ENCODE peak calls at places on chromosomes 4 and X, in ten cellular contexts. M, U, W, D, J, Z, V, Y, H and T are unnamed samples. For H3K36me3 and H3K4me1, the result is how much of the 10 kb centered on the place peaks cover.

GRCh38 chr4:60884545-60884944 is 315.6 kb upstream of the ADGRL3 start:
- DNase-seq in V (no peak), Y (no peak), H (no peak), D (no peak), W (no peak), U (no peak), M (no peak), Z (no peak), J (no peak), T (no peak)

GRCh38 chrX:10350991-10351390 is 194.2 kb downstream of the CLCN4 start:
- DNase-seq in H (no peak), Y (peak), V (no peak), W (no peak), J (no peak), Z (no peak), D (no peak), M (no peak), U (no peak), T (no peak)

GRCh38 chr4:68581382-68582338 is 5.5 kb upstream of the UGT2B17 start:
- DNase-seq in U (no peak), V (no peak), H (no peak), Y (no peak), M (no peak), Z (no peak), J (no peak), D (no peak), W (no peak), T (no peak)

GRCh38 chr4:89324671-89325070 is 17.1 kb upstream of the GPRIN3 start:
- DNase-seq in W (no peak), V (no peak), D (no peak), Z (no peak), H (no peak), M (no peak), J (no peak), Y (peak), U (no peak), T (no peak)

GRCh38 chr4:7936963-7937362 is 2.7 kb downstream of the AFAP1 start:
- DNase-seq in D (no peak), W (no peak), Y (peak), J (no peak), Z (no peak), M (no peak), V (no peak), H (no peak), U (no peak), T (no peak)

GRCh38 chr4:113394108-113394729 is 344.8 kb downstream of the ANK2 start:
- DNase-seq in H (no peak), U (no peak), W (no peak), V (no peak), J (no peak), Y (no peak), D (no peak), M (no peak), Z (no peak), T (no peak)

GRCh38 chr4:24973471-24974251 is 57.1 kb downstream of the LGI2 start:
- DNase-seq in W (no peak), Y (peak), M (no peak), Z (no peak), D (peak), H (no peak), V (peak), U (peak), J (no peak), T (no peak)

GRCh38 chrX:49166914-49167739 is 4.6 kb downstream of the MAGIX start:
- DNase-seq in M (peak), Y (peak), D (peak), U (peak), W (peak), V (peak), Z (peak), J (peak), H (no peak), T (peak)

GRCh38 chr4:147157860-147158701 is 212.4 kb upstream of the TTC29 start:
- DNase-seq in M (no peak), J (peak), H (no peak), W (peak), D (no peak), V (peak), U (peak), Z (no peak), Y (peak), T (no peak)

GRCh38 chr4:30714408-30715031 is 5.6 kb upstream of the PCDH7 start:
- DNase-seq in Z (no peak), V (peak), J (peak), H (no peak), Y (peak), W (peak), D (peak), U (no peak), M (no peak), T (no peak)

GRCh38 chr4:44186096-44186849 is 262.3 kb downstream of the KCTD8 start:
- DNase-seq in U (no peak), Y (no peak), M (no peak), Z (no peak), J (no peak), W (no peak), H (no peak), D (no peak), V (no peak), T (no peak)

GRCh38 chrX:45668686-45669443 is 468.2 kb upstream of the DIPK2B start:
- DNase-seq in V (no peak), J (no peak), Y (peak), Z (no peak), U (no peak), D (no peak), H (no peak), M (no peak), W (no peak), T (no peak)

GRCh38 chr4:46444318-46444717 is 54.4 kb upstream of the GABRA2 start:
- DNase-seq in H (no peak), Z (no peak), J (no peak), U (no peak), Y (no peak), V (no peak), D (no peak), W (no peak), M (no peak), T (no peak)

GRCh38 chr4:13821522-13821921 is 194.0 kb upstream of the BOD1L1 start:
- DNase-seq in J (no peak), Y (peak), U (no peak), W (no peak), D (no peak), H (no peak), V (no peak), M (no peak), Z (no peak), T (no peak)

GRCh38 chrX:140164383-140164782 is 199.1 kb upstream of the CXorf66 start:
- DNase-seq in U (no peak), V (no peak), J (no peak), Y (no peak), M (no peak), H (no peak), Z (no peak), W (no peak), D (no peak), T (no peak)

GRCh38 chr4:123631699-123632098 is 235.1 kb downstream of the SPRY1 start:
- DNase-seq in M (no peak), U (no peak), V (no peak), J (no peak), D (no peak), Y (peak), Z (no peak), W (no peak), H (no peak), T (no peak)

GRCh38 chr4:24321151-24321550 is 263.2 kb downstream of the DHX15 start:
- DNase-seq in H (no peak), M (no peak), Z (no peak), V (no peak), D (no peak), W (no peak), J (no peak), Y (peak), U (no peak), T (no peak)

GRCh38 chr4:183261953-183262775 is 57.9 kb downstream of the CLDN22 start:
- DNase-seq in Z (peak), H (peak), W (peak), U (peak), M (peak), Y (peak), J (peak), V (peak), D (peak), T (peak)

GRCh38 chrX:136200466-136200865 is 50.7 kb downstream of the MAP7D3 start:
- DNase-seq in D (no peak), W (no peak), J (no peak), U (no peak), M (no peak), H (no peak), Y (peak), Z (no peak), V (no peak), T (no peak)

GRCh38 chr4:142238589-142238988 is 602.2 kb downstream of the IL15 start:
- DNase-seq in Y (peak), M (no peak), U (no peak), D (no peak), Z (no peak), J (no peak), W (no peak), H (no peak), V (no peak), T (no peak)

GRCh38 chr4:53777244-53777984 is 186.1 kb upstream of the LNX1 start:
- DNase-seq in D (no peak), U (no peak), V (no peak), Y (peak), W (peak), M (no peak), H (no peak), J (peak), Z (no peak), T (no peak)

GRCh38 chr4:62324215-62324614 is 1124.1 kb downstream of the ADGRL3 start:
- DNase-seq in D (no peak), J (no peak), Y (no peak), U (no peak), W (no peak), V (peak), H (no peak), Z (no peak), M (no peak), T (no peak)

GRCh38 chr4:119110121-119110520 is 25.5 kb upstream of the MYOZ2 start:
- DNase-seq in J (no peak), V (no peak), Y (no peak), W (no peak), M (no peak), Z (no peak), U (no peak), D (no peak), H (no peak), T (no peak)

GRCh38 chrX:69196666-69197065 is 31.4 kb upstream of the PJA1 start:
- DNase-seq in M (no peak), D (no peak), U (no peak), V (no peak), Y (no peak), W (no peak), J (no peak), Z (no peak), H (no peak), T (no peak)

GRCh38 chrX:146154191-146154590 is 336.6 kb downstream of the SLITRK2 start:
- DNase-seq in W (no peak), J (no peak), V (no peak), Y (no peak), D (no peak), M (no peak), H (no peak), U (no peak), Z (no peak), T (no peak)

GRCh38 chrX:78024349-78025108 is 55.1 kb upstream of the PGAM4 start:
- DNase-seq in H (no peak), Y (peak), M (peak), W (no peak), U (no peak), V (peak), Z (no peak), D (peak), J (no peak), T (peak)

GRCh38 chrX:40008841-40009461 is 88.8 kb downstream of the BCOR start:
- DNase-seq in W (peak), D (peak), J (peak), H (no peak), Z (no peak), U (peak), M (no peak), Y (peak), V (peak), T (no peak)

GRCh38 chrX:130378008-130378669 is 7.3 kb downstream of the GPR119 start:
- DNase-seq in W (no peak), D (no peak), H (no peak), U (no peak), M (no peak), V (no peak), J (no peak), Y (no peak), Z (no peak), T (no peak)

GRCh38 chr4:124696182-124696581 is 16.4 kb downstream of the ANKRD50 start:
- DNase-seq in D (no peak), J (no peak), M (no peak), Y (no peak), H (no peak), V (no peak), Z (no peak), W (no peak), U (no peak), T (no peak)

GRCh38 chr4:25859429-25860148 is 3.2 kb downstream of the SEL1L3 start:
- DNase-seq in V (no peak), U (no peak), D (no peak), Y (no peak), W (no peak), J (no peak), Z (peak), H (no peak), M (peak), T (peak)

GRCh38 chr4:113784497-113785254 is 23.1 kb upstream of the CAMK2D start:
- DNase-seq in Y (peak), V (no peak), H (no peak), U (no peak), M (no peak), D (no peak), Z (no peak), W (no peak), J (no peak), T (no peak)

GRCh38 chr4:38145741-38146140 is 185.5 kb downstream of the PTTG2 start:
- DNase-seq in W (no peak), U (no peak), D (no peak), H (no peak), J (no peak), Z (no peak), V (no peak), M (no peak), Y (peak), T (no peak)

GRCh38 chr4:156734965-156735895 is 236.4 kb downstream of the PDGFC start:
- DNase-seq in U (no peak), V (no peak), D (no peak), Z (no peak), W (no peak), J (no peak), M (no peak), Y (peak), H (no peak), T (no peak)

GRCh38 chr4:72489267-72489666 is 79.8 kb downstream of the ADAMTS3 start:
- DNase-seq in Y (peak), Z (no peak), H (no peak), U (no peak), J (no peak), M (no peak), V (no peak), D (no peak), W (no peak), T (no peak)

GRCh38 chr4:27066591-27066990 is 205.9 kb downstream of the STIM2 start:
- DNase-seq in H (no peak), Y (no peak), U (peak), J (no peak), W (no peak), D (no peak), M (no peak), Z (no peak), V (no peak), T (no peak)

GRCh38 chr4:6322761-6323566 is 53.3 kb downstream of the WFS1 start:
- DNase-seq in V (no peak), W (no peak), Y (no peak), J (no peak), H (no peak), D (no peak), M (no peak), U (peak), Z (no peak), T (no peak)

GRCh38 chr4:172772781-172773180 is 395.8 kb upstream of the GALNT7 start:
- DNase-seq in Z (no peak), Y (no peak), H (no peak), D (no peak), M (no peak), W (no peak), J (no peak), U (no peak), V (no peak), T (no peak)

GRCh38 chr4:137266511-137266910 is 265.8 kb downstream of the PCDH18 start:
- DNase-seq in U (no peak), J (no peak), W (no peak), D (no peak), M (no peak), Y (peak), H (no peak), V (no peak), Z (no peak), T (no peak)

GRCh38 chr4:93867416-93868001 is 39.0 kb downstream of the ATOH1 start:
- DNase-seq in M (no peak), V (no peak), D (no peak), W (no peak), J (no peak), H (no peak), Z (no peak), U (no peak), Y (no peak), T (no peak)

GRCh38 chr4:157271166-157271869 is 50.8 kb downstream of the GRIA2 start:
- DNase-seq in D (no peak), H (no peak), U (no peak), W (no peak), M (no peak), J (no peak), Y (no peak), V (no peak), Z (no peak), T (no peak)

DNA sequence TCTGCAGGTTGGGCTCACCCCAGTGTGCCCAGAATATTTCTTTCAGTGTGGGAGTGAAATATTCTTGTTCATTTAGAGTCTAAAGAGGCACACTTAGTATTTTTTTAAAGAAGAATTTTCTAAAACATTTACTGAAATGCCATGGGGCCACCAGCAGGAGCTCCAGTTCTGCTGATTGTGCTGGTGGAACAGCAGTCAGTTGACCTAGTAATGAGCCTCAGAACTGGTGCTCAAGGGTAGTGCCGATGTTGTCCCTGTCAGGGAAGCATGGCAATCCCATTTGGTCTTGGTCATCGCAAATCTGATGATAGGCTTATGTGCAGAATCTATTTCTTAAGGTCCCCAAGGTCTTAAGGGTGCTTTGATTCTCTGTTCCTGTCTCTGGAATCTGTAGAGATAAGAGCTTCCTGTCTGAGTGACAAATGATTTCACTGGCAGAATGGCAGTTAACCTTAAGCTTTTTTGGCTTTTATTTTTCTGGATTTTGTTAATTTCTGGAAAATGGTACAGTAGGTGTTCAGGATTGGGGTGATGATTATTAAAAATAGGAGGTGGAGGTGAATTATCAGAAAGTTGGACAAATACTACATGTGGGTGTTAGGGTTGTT is 31.3 kb downstream of the JADE1 start:
- DNase-seq in H (no peak), J (no peak), U (no peak), D (no peak), Z (no peak), W (no peak), V (no peak), M (no peak), Y (no peak), T (no peak)
- H3K36me3 ChIP-seq in H (under half), J (under half), U (under half), D (under half), Z (under half), W (under half), V (under half), M (under half), Y (under half), T (under half)

GRCh38 chr4:48341776-48342558 is 638 bp downstream of the SLAIN2 start:
- DNase-seq in Y (peak), D (peak), W (peak), U (peak), V (peak), J (peak), H (peak), M (peak), Z (peak), T (peak)
- H3K4me1 ChIP-seq in Y (under half), D (under half), W (under half), U (under half), V (half or more), J (under half), H (under half), M (under half), Z (half or more), T (under half)

GRCh38 chr4:106497271-106497670 is 128.7 kb upstream of the GIMD1 start:
- DNase-seq in Z (no peak), J (no peak), D (no peak), M (no peak), V (no peak), W (no peak), Y (peak), H (no peak), U (no peak), T (no peak)
- H3K36me3 ChIP-seq in Z (under half), J (under half), D (under half), M (under half), V (under half), W (under half), Y (under half), H (under half), U (under half), T (under half)

DNA sequence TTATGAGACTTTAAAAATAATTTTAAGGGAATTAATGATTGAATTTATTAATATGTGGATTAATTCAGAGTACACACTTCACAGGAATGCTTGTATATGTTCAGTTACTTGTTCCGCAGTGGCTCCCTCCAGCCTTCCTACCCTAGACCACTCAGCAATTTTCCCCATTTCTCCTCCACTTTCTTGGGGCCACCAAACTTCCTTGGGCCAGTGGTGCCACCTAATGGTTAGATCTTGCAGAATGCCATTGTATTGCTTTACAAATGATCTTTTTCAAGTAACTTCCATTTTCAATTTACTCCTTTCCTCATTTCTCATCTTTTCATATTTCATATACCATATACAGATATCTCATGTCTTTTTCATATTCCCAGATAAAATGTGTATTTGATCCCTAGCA is 3.6 kb upstream of the RNF175 start:
- DNase-seq in H (no peak), Z (no peak), W (no peak), D (no peak), M (no peak), Y (peak), U (no peak), J (no peak), V (no peak), T (no peak)
- H3K4me1 ChIP-seq in H (under half), Z (under half), W (under half), D (under half), M (under half), Y (under half), U (under half), J (under half), V (under half), T (under half)

GRCh38 chr4:134364928-134365327 is 163.3 kb upstream of the PABPC4L start:
- DNase-seq in J (no peak), H (no peak), W (no peak), V (no peak), M (no peak), D (no peak), U (no peak), Z (no peak), Y (no peak), T (no peak)
- H3K36me3 ChIP-seq in J (under half), H (under half), W (under half), V (under half), M (under half), D (under half), U (under half), Z (under half), Y (under half), T (under half)

GRCh38 chrX:15747626-15748173 is 9.6 kb downstream of the CA5B start:
- DNase-seq in H (no peak), J (no peak), Z (no peak), U (no peak), V (no peak), Y (no peak), M (no peak), W (no peak), D (no peak), T (no peak)

GRCh38 chrX:15739886-15740285 is 1.8 kb downstream of the CA5B start:
- DNase-seq in D (no peak), V (no peak), J (no peak), Z (no peak), H (no peak), U (no peak), M (no peak), Y (no peak), W (no peak), T (no peak)

GRCh38 chrX:15749642-15750610 is 11.9 kb downstream of the CA5B start:
- DNase-seq in V (peak), Z (no peak), W (no peak), Y (peak), D (no peak), M (peak), J (no peak), U (no peak), H (no peak), T (peak)

GRCh38 chrX:15745179-15745578 is 7.1 kb downstream of the CA5B start:
- DNase-seq in Y (peak), V (no peak), H (no peak), M (no peak), D (no peak), Z (no peak), J (no peak), U (no peak), W (no peak), T (no peak)

GRCh38 chrX:15744181-15744867 is 6.3 kb downstream of the CA5B start:
- DNase-seq in V (no peak), Y (no peak), D (no peak), Z (no peak), U (no peak), M (no peak), H (no peak), W (no peak), J (peak), T (no peak)
- H3K4me1 ChIP-seq in V (under half), Y (under half), D (under half), Z (under half), U (under half), M (under half), H (under half), W (under half), J (under half), T (under half)